ENCODE peak calls at places on chromosome 19, in ten cellular contexts. One of them, this sample, is unnamed.

GRCh38 chr19:5238700-5239099 is 101.9 kb downstream of the PTPRS start:
- DNase-seq in PC-3: no peak
- DNase-seq in ascending aorta: no peak
- DNase-seq in left ventricle myocardium inferior: no peak
- DNase-seq in bronchial epithelial cell: no peak
- DNase-seq in endothelial cell: no peak
- DNase-seq in A549: no peak
- DNase-seq in CD4-positive, alpha-beta T cell: no peak
- DNase-seq in coronary artery: no peak
- DNase-seq in upper lobe of left lung: no peak
- DNase-seq in this sample: no peak

GRCh38 chr19:15584541-15585115 is 30.4 kb upstream of the CYP4F8 start:
- DNase-seq in PC-3: peak; percentile 80
- DNase-seq in ascending aorta: peak; percentile 14
- DNase-seq in left ventricle myocardium inferior: peak; percentile 82
- DNase-seq in bronchial epithelial cell: peak; percentile 29
- DNase-seq in endothelial cell: peak; percentile 46
- DNase-seq in A549: peak; percentile 69
- DNase-seq in CD4-positive, alpha-beta T cell: peak; percentile 90
- DNase-seq in coronary artery: peak; percentile 72
- DNase-seq in upper lobe of left lung: peak; percentile 82
- DNase-seq in this sample: peak; percentile 7

GRCh38 chr19:3783660-3784584 is 2.3 kb downstream of the MATK start:
- DNase-seq in PC-3: peak; percentile 8
- DNase-seq in ascending aorta: no peak
- DNase-seq in left ventricle myocardium inferior: no peak
- DNase-seq in bronchial epithelial cell: no peak
- DNase-seq in endothelial cell: peak; percentile 46
- DNase-seq in A549: peak; percentile 39
- DNase-seq in CD4-positive, alpha-beta T cell: no peak
- DNase-seq in coronary artery: no peak
- DNase-seq in upper lobe of left lung: no peak
- DNase-seq in this sample: no peak

GRCh38 chr19:3655402-3656072 is 28.9 kb upstream of the CACTIN start:
- DNase-seq in PC-3: peak; percentile 76
- DNase-seq in ascending aorta: no peak
- DNase-seq in left ventricle myocardium inferior: no peak
- DNase-seq in bronchial epithelial cell: peak; percentile 53
- DNase-seq in endothelial cell: no peak
- DNase-seq in A549: no peak
- DNase-seq in CD4-positive, alpha-beta T cell: no peak
- DNase-seq in coronary artery: no peak
- DNase-seq in upper lobe of left lung: no peak
- DNase-seq in this sample: peak; percentile 52

GRCh38 chr19:39236527-39236926 is 8.3 kb downstream of the IFNL3 start:
- DNase-seq in PC-3: no peak
- DNase-seq in ascending aorta: no peak
- DNase-seq in left ventricle myocardium inferior: no peak
- DNase-seq in bronchial epithelial cell: no peak
- DNase-seq in endothelial cell: no peak
- DNase-seq in A549: no peak
- DNase-seq in CD4-positive, alpha-beta T cell: no peak
- DNase-seq in coronary artery: no peak
- DNase-seq in upper lobe of left lung: no peak
- DNase-seq in this sample: no peak

GRCh38 chr19:12065100-12065538 is 588 bp downstream of the ZNF844 start:
- DNase-seq in PC-3: no peak
- DNase-seq in ascending aorta: no peak
- DNase-seq in left ventricle myocardium inferior: peak; percentile 22
- DNase-seq in bronchial epithelial cell: no peak
- DNase-seq in endothelial cell: no peak
- DNase-seq in A549: no peak
- DNase-seq in CD4-positive, alpha-beta T cell: peak; percentile 33
- DNase-seq in coronary artery: no peak
- DNase-seq in upper lobe of left lung: peak; percentile 20
- DNase-seq in this sample: no peak

GRCh38 chr19:6705931-6706632 is 14.4 kb downstream of the C3 start:
- DNase-seq in PC-3: no peak
- DNase-seq in ascending aorta: no peak
- DNase-seq in left ventricle myocardium inferior: no peak
- DNase-seq in bronchial epithelial cell: no peak
- DNase-seq in endothelial cell: no peak
- DNase-seq in A549: no peak
- DNase-seq in CD4-positive, alpha-beta T cell: no peak
- DNase-seq in coronary artery: no peak
- DNase-seq in upper lobe of left lung: no peak
- DNase-seq in this sample: no peak

GRCh38 chr19:33297401-33298145 is 4.8 kb downstream of the CEBPA start:
- DNase-seq in PC-3: no peak
- DNase-seq in ascending aorta: no peak
- DNase-seq in left ventricle myocardium inferior: no peak
- DNase-seq in bronchial epithelial cell: no peak
- DNase-seq in endothelial cell: no peak
- DNase-seq in A549: no peak
- DNase-seq in CD4-positive, alpha-beta T cell: no peak
- DNase-seq in coronary artery: no peak
- DNase-seq in upper lobe of left lung: peak; percentile 21
- DNase-seq in this sample: no peak

GRCh38 chr19:51702754-51703654 is 9.9 kb downstream of the SPACA6 start:
- DNase-seq in PC-3: no peak
- DNase-seq in ascending aorta: no peak
- DNase-seq in left ventricle myocardium inferior: no peak
- DNase-seq in bronchial epithelial cell: peak; percentile 41
- DNase-seq in endothelial cell: no peak
- DNase-seq in A549: no peak
- DNase-seq in CD4-positive, alpha-beta T cell: no peak
- DNase-seq in coronary artery: no peak
- DNase-seq in upper lobe of left lung: peak; percentile 65
- DNase-seq in this sample: no peak

DNA sequence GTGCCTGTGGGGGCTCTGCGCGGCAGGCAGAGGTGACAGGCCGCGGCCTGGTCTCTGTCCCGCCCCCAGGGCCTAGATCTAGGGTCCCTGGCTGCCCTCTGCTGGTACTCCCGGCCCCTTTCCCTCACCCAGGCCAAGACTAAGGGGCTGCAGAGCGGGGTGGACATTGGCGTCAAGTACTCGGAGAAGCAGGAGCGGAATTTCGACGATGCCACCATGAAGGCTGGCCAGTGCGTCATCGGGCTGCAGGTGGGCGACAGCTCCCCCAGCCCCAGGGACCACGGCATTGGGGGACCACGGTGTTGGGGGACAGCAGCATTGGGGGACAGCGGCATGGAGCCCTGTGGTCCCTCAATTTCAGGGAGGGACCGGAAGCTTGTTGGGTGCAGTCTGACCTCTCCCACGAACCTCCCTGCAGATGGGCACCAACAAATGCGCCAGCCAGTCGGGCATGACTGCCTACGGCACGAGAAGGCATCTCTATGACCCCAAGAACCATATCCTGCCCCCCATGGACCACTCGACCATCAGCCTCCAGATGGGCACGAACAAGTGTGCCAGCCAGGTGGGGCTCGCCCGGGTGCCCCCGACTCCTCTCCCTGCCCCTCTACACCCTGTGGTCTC is 3.8 kb upstream of the ABCA7 start:
- DNase-seq in PC-3: no peak
- DNase-seq in ascending aorta: no peak
- DNase-seq in left ventricle myocardium inferior: no peak
- DNase-seq in bronchial epithelial cell: no peak
- DNase-seq in endothelial cell: no peak
- DNase-seq in A549: no peak
- DNase-seq in CD4-positive, alpha-beta T cell: no peak
- DNase-seq in coronary artery: no peak
- DNase-seq in upper lobe of left lung: no peak
- DNase-seq in this sample: no peak
- TF ChIP-seq CTCF in PC-3: no peak
- TF ChIP-seq CTCF in ascending aorta: no peak
- TF ChIP-seq CTCF in left ventricle myocardium inferior: no peak
- TF ChIP-seq CTCF in bronchial epithelial cell: no peak
- TF ChIP-seq CTCF in endothelial cell: no peak
- TF ChIP-seq CTCF in A549: no peak
- TF ChIP-seq CTCF in CD4-positive, alpha-beta T cell: no peak
- TF ChIP-seq CTCF in coronary artery: no peak
- TF ChIP-seq CTCF in upper lobe of left lung: no peak
- TF ChIP-seq CTCF in this sample: no peak

GRCh38 chr19:17775245-17775927 is 19.6 kb upstream of the B3GNT3 start:
- DNase-seq in PC-3: peak; percentile 74
- DNase-seq in ascending aorta: no peak
- DNase-seq in left ventricle myocardium inferior: no peak
- DNase-seq in bronchial epithelial cell: no peak
- DNase-seq in endothelial cell: peak; percentile 83
- DNase-seq in A549: peak; percentile 53
- DNase-seq in CD4-positive, alpha-beta T cell: peak; percentile 50
- DNase-seq in coronary artery: no peak
- DNase-seq in upper lobe of left lung: no peak
- DNase-seq in this sample: no peak

GRCh38 chr19:17772172-17772571 is 20.9 kb downstream of the FCHO1 start:
- DNase-seq in PC-3: peak; percentile 29
- DNase-seq in ascending aorta: no peak
- DNase-seq in left ventricle myocardium inferior: no peak
- DNase-seq in bronchial epithelial cell: no peak
- DNase-seq in endothelial cell: no peak
- DNase-seq in A549: peak; percentile 69
- DNase-seq in CD4-positive, alpha-beta T cell: no peak
- DNase-seq in coronary artery: no peak
- DNase-seq in upper lobe of left lung: no peak
- DNase-seq in this sample: no peak

GRCh38 chr19:17766543-17767131 is 15.4 kb downstream of the FCHO1 start:
- DNase-seq in PC-3: peak; percentile 90
- DNase-seq in ascending aorta: no peak
- DNase-seq in left ventricle myocardium inferior: peak; percentile 76
- DNase-seq in bronchial epithelial cell: peak; percentile 66
- DNase-seq in endothelial cell: peak; percentile 92
- DNase-seq in A549: peak; percentile 97
- DNase-seq in CD4-positive, alpha-beta T cell: peak; percentile 47
- DNase-seq in coronary artery: no peak
- DNase-seq in upper lobe of left lung: peak; percentile 88
- DNase-seq in this sample: peak; percentile 42

GRCh38 chr19:17767559-17767958 is 16.3 kb downstream of the FCHO1 start:
- DNase-seq in PC-3: no peak
- DNase-seq in ascending aorta: no peak
- DNase-seq in left ventricle myocardium inferior: no peak
- DNase-seq in bronchial epithelial cell: no peak
- DNase-seq in endothelial cell: no peak
- DNase-seq in A549: no peak
- DNase-seq in CD4-positive, alpha-beta T cell: no peak
- DNase-seq in coronary artery: no peak
- DNase-seq in upper lobe of left lung: no peak
- DNase-seq in this sample: no peak

DNA sequence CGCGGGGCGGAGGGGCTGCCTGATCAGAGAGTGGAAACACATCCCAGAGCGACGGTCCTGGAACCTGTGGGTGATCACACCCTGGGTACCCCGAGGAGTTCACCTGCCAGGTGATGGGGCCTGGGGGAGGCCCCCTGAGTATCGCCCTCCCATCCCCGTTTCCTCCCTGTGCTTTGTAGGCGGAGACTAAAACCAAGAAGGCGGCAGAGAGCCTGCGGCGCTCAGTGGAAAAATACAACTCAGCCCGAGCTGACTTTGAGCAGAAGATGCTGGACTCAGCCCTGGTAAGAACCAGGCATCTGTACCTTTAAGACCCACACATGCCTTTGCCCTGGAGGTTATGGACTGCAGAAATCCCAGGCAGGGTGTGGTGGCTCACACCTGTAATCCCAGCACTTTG is 19.3 kb downstream of the FCHO1 start:
- DNase-seq in PC-3: no peak
- DNase-seq in ascending aorta: no peak
- DNase-seq in left ventricle myocardium inferior: no peak
- DNase-seq in bronchial epithelial cell: no peak
- DNase-seq in endothelial cell: no peak
- DNase-seq in A549: no peak
- DNase-seq in CD4-positive, alpha-beta T cell: no peak
- DNase-seq in coronary artery: no peak
- DNase-seq in upper lobe of left lung: no peak
- DNase-seq in this sample: no peak
- TF ChIP-seq CTCF in PC-3: no peak
- TF ChIP-seq CTCF in ascending aorta: no peak
- TF ChIP-seq CTCF in left ventricle myocardium inferior: no peak
- TF ChIP-seq CTCF in bronchial epithelial cell: no peak
- TF ChIP-seq CTCF in endothelial cell: no peak
- TF ChIP-seq CTCF in A549: no peak
- TF ChIP-seq CTCF in CD4-positive, alpha-beta T cell: no peak
- TF ChIP-seq CTCF in coronary artery: no peak
- TF ChIP-seq CTCF in upper lobe of left lung: no peak
- TF ChIP-seq CTCF in this sample: no peak

GRCh38 chr19:21699197-21699596 is 68.2 kb downstream of the ZNF100 start:
- DNase-seq in PC-3: no peak
- DNase-seq in ascending aorta: no peak
- DNase-seq in left ventricle myocardium inferior: no peak
- DNase-seq in bronchial epithelial cell: no peak
- DNase-seq in endothelial cell: no peak
- DNase-seq in A549: no peak
- DNase-seq in CD4-positive, alpha-beta T cell: no peak
- DNase-seq in coronary artery: no peak
- DNase-seq in upper lobe of left lung: no peak
- DNase-seq in this sample: no peak

GRCh38 chr19:21694171-21694906 is 73.0 kb downstream of the ZNF100 start:
- DNase-seq in PC-3: no peak
- DNase-seq in ascending aorta: no peak
- DNase-seq in left ventricle myocardium inferior: no peak
- DNase-seq in bronchial epithelial cell: no peak
- DNase-seq in endothelial cell: no peak
- DNase-seq in A549: no peak
- DNase-seq in CD4-positive, alpha-beta T cell: no peak
- DNase-seq in coronary artery: no peak
- DNase-seq in upper lobe of left lung: no peak
- DNase-seq in this sample: no peak

GRCh38 chr19:21697698-21698097 is 69.7 kb downstream of the ZNF100 start:
- DNase-seq in PC-3: no peak
- DNase-seq in ascending aorta: no peak
- DNase-seq in left ventricle myocardium inferior: no peak
- DNase-seq in bronchial epithelial cell: no peak
- DNase-seq in endothelial cell: no peak
- DNase-seq in A549: no peak
- DNase-seq in CD4-positive, alpha-beta T cell: no peak
- DNase-seq in coronary artery: no peak
- DNase-seq in upper lobe of left lung: no peak
- DNase-seq in this sample: no peak

GRCh38 chr19:21697171-21697570 is 70.2 kb downstream of the ZNF100 start:
- DNase-seq in PC-3: no peak
- DNase-seq in ascending aorta: no peak
- DNase-seq in left ventricle myocardium inferior: no peak
- DNase-seq in bronchial epithelial cell: no peak
- DNase-seq in endothelial cell: no peak
- DNase-seq in A549: no peak
- DNase-seq in CD4-positive, alpha-beta T cell: no peak
- DNase-seq in coronary artery: no peak
- DNase-seq in upper lobe of left lung: no peak
- DNase-seq in this sample: no peak

GRCh38 chr19:21698215-21698614 is 69.2 kb downstream of the ZNF100 start:
- DNase-seq in PC-3: peak; percentile 25
- DNase-seq in ascending aorta: no peak
- DNase-seq in left ventricle myocardium inferior: no peak
- DNase-seq in bronchial epithelial cell: peak; percentile 12
- DNase-seq in endothelial cell: no peak
- DNase-seq in A549: no peak
- DNase-seq in CD4-positive, alpha-beta T cell: no peak
- DNase-seq in coronary artery: no peak
- DNase-seq in upper lobe of left lung: no peak
- DNase-seq in this sample: no peak
- TF ChIP-seq CTCF in PC-3: peak; percentile 45
- TF ChIP-seq CTCF in ascending aorta: peak; percentile 26
- TF ChIP-seq CTCF in left ventricle myocardium inferior: peak; percentile 82
- TF ChIP-seq CTCF in bronchial epithelial cell: no peak
- TF ChIP-seq CTCF in endothelial cell: peak; percentile 59
- TF ChIP-seq CTCF in A549: no peak
- TF ChIP-seq CTCF in CD4-positive, alpha-beta T cell: peak; percentile 76
- TF ChIP-seq CTCF in coronary artery: peak; percentile 39
- TF ChIP-seq CTCF in upper lobe of left lung: peak; percentile 68
- TF ChIP-seq CTCF in this sample: peak; percentile 35

GRCh38 chr19:35663981-35664380 is 2.3 kb upstream of the UPK1A start:
- DNase-seq in PC-3: no peak
- DNase-seq in ascending aorta: no peak
- DNase-seq in left ventricle myocardium inferior: no peak
- DNase-seq in bronchial epithelial cell: no peak
- DNase-seq in endothelial cell: no peak
- DNase-seq in A549: no peak
- DNase-seq in CD4-positive, alpha-beta T cell: no peak
- DNase-seq in coronary artery: no peak
- DNase-seq in upper lobe of left lung: no peak
- DNase-seq in this sample: no peak
- TF ChIP-seq CTCF in PC-3: no peak
- TF ChIP-seq CTCF in ascending aorta: no peak
- TF ChIP-seq CTCF in left ventricle myocardium inferior: no peak
- TF ChIP-seq CTCF in bronchial epithelial cell: no peak
- TF ChIP-seq CTCF in endothelial cell: no peak
- TF ChIP-seq CTCF in A549: no peak
- TF ChIP-seq CTCF in CD4-positive, alpha-beta T cell: no peak
- TF ChIP-seq CTCF in coronary artery: no peak
- TF ChIP-seq CTCF in upper lobe of left lung: no peak
- TF ChIP-seq CTCF in this sample: no peak